ENCODE peak calls at places on chromosomes 3 and 15, in six cellular contexts. J is right lobe of liver; V is HCT116; O is Peyer's patch; I is CD4-positive, alpha-beta memory T cell; N is cardiac muscle cell. K is an unnamed sample. For H3K4me1 and H3K27me3, the result is how much of the 10 kb centered on the place peaks cover.

GRCh38 chr3:127170794-127171193 is 22.1 kb upstream of the PRR23E start:
- DNase-seq in J (no peak), V (no peak), O (no peak), I (no peak), N (peak), K (no peak)

GRCh38 chr15:55552926-55553325 is 35.2 kb downstream of the PYGO1 start:
- DNase-seq in J (no peak), V (no peak), O (no peak), I (no peak), N (peak), K (no peak)

GRCh38 chr15:38254065-38254883 is 1.6 kb downstream of the SPRED1 start:
- DNase-seq in J (peak), V (peak), O (peak), I (peak), N (peak), K (peak)

GRCh38 chr3:117920240-117920923 is 1114.3 kb downstream of the IGSF11 start:
- DNase-seq in J (no peak), V (no peak), O (no peak), I (no peak), N (no peak), K (no peak)

GRCh38 chr15:87293016-87293415 is 963.5 kb downstream of the NTRK3 start:
- DNase-seq in J (no peak), V (no peak), O (no peak), I (no peak), N (no peak), K (no peak)

GRCh38 chr3:149340310-149340933 is 7.0 kb upstream of the TM4SF18 start:
- DNase-seq in J (no peak), V (no peak), O (no peak), I (no peak), N (peak), K (no peak)

GRCh38 chr15:100252779-100253417 is 88.9 kb downstream of the ADAMTS17 start:
- DNase-seq in J (no peak), V (no peak), O (peak), I (no peak), N (no peak), K (peak)

GRCh38 chr3:52845157-52845556 is 10.3 kb upstream of the MUSTN1 start:
- DNase-seq in J (peak), V (no peak), O (peak), I (no peak), N (peak), K (no peak)

GRCh38 chr3:36403661-36404060 is 23.4 kb downstream of the STAC start:
- DNase-seq in J (no peak), V (no peak), O (no peak), I (no peak), N (no peak), K (no peak)

GRCh38 chr3:94869059-94869547 is 806.2 kb downstream of the NSUN3 start:
- DNase-seq in J (no peak), V (no peak), O (no peak), I (no peak), N (no peak), K (no peak)

GRCh38 chr15:53586815-53587214 is 172.6 kb downstream of the WDR72 start:
- DNase-seq in J (peak), V (peak), O (peak), I (no peak), N (no peak), K (peak)

GRCh38 chr3:53318522-53318921 is 28.8 kb downstream of the DCP1A start:
- DNase-seq in J (no peak), V (no peak), O (no peak), I (no peak), N (peak), K (no peak)

GRCh38 chr3:61877359-61877770 is 316.0 kb downstream of the PTPRG start:
- DNase-seq in J (no peak), V (peak), O (no peak), I (no peak), N (peak), K (no peak)

GRCh38 chr3:125593991-125594574 is 1.2 kb downstream of the OSBPL11 start:
- DNase-seq in J (no peak), V (no peak), O (no peak), I (no peak), N (peak), K (peak)

GRCh38 chr15:58260911-58261267 is 122.7 kb downstream of the AQP9 start:
- DNase-seq in J (no peak), V (no peak), O (no peak), I (no peak), N (peak), K (no peak)

GRCh38 chr3:160981217-160981938 is 123.8 kb downstream of the B3GALNT1 start:
- DNase-seq in J (no peak), V (no peak), O (no peak), I (no peak), N (peak), K (peak)

GRCh38 chr3:40580494-40581091 is 55.8 kb downstream of the ZNF621 start:
- DNase-seq in J (peak), V (peak), O (peak), I (peak), N (peak), K (peak)

GRCh38 chr3:56469141-56469540 is 874 bp upstream of the ERC2 start:
- DNase-seq in J (no peak), V (no peak), O (no peak), I (no peak), N (peak), K (no peak)

GRCh38 chr3:104396974-104397669 is 969.6 kb upstream of the ALCAM start:
- DNase-seq in J (no peak), V (no peak), O (no peak), I (no peak), N (peak), K (no peak)

GRCh38 chr3:180744226-180744625 is 64.9 kb upstream of the CCDC39 start:
- DNase-seq in J (no peak), V (no peak), O (no peak), I (no peak), N (no peak), K (no peak)

GRCh38 chr15:39613861-39614260 is 33.0 kb downstream of the THBS1 start:
- DNase-seq in J (no peak), V (no peak), O (no peak), I (no peak), N (no peak), K (no peak)

GRCh38 chr3:192675958-192676649 is 51.2 kb downstream of the FGF12 start:
- DNase-seq in J (no peak), V (no peak), O (no peak), I (no peak), N (no peak), K (no peak)

GRCh38 chr3:170296703-170297102 is 60.8 kb upstream of the SKIL start:
- DNase-seq in J (no peak), V (no peak), O (no peak), I (no peak), N (no peak), K (no peak)

GRCh38 chr15:61794881-61795280 is 265.4 kb downstream of the VPS13C start:
- DNase-seq in J (no peak), V (no peak), O (no peak), I (no peak), N (no peak), K (no peak)

GRCh38 chr3:128768471-128768870 is 42.5 kb downstream of the RAB7A start:
- DNase-seq in J (no peak), V (no peak), O (no peak), I (no peak), N (no peak), K (no peak)

GRCh38 chr3:144275005-144275404 is 303.4 kb downstream of the DIPK2A start:
- DNase-seq in J (no peak), V (no peak), O (no peak), I (no peak), N (no peak), K (no peak)

DNA sequence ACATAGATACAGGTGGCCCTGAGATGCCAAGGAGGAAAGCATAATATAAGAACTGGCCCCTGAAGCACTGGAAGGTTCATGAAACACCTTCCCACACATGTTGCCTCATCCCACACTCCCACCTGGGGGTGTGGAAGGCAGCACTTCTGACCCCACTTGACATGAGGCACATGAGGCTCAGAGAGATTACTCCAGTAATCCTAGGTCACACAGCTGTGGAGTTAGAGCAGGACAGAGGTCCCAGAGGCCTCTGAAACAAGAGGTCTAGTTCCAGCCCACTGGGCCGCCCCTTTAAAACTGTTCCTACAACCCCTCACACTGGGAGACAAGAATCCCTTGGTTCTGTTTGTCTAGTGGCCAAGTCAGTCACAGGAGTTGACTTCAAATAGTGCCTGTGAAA is 7.2 kb downstream of the SSUH2 start:
- DNase-seq in J (no peak), V (no peak), O (no peak), I (no peak), N (no peak), K (no peak)
- H3K4me1 ChIP-seq in J (under half), V (under half), O (under half), I (under half), N (under half), K (under half)

GRCh38 chr3:14256046-14256445 is 77.4 kb downstream of the LSM3 start:
- DNase-seq in J (no peak), V (no peak), O (no peak), I (no peak), N (peak), K (no peak)
- H3K4me3 ChIP-seq in J (no peak), V (no peak), O (no peak), I (no peak), N (no peak), K (no peak)

GRCh38 chr3:46481636-46482035 is 16.1 kb upstream of the RTP3 start:
- DNase-seq in J (no peak), V (no peak), O (no peak), I (no peak), N (no peak), K (no peak)

GRCh38 chr3:46484388-46484787 is 13.4 kb upstream of the RTP3 start:
- DNase-seq in J (no peak), V (no peak), O (no peak), I (no peak), N (no peak), K (no peak)

GRCh38 chr3:46480481-46481195 is 15.9 kb upstream of the LTF start:
- DNase-seq in J (no peak), V (no peak), O (no peak), I (no peak), N (no peak), K (no peak)

GRCh38 chr3:46483799-46484198 is 14.0 kb upstream of the RTP3 start:
- DNase-seq in J (no peak), V (no peak), O (no peak), I (no peak), N (no peak), K (no peak)

GRCh38 chr3:46482632-46483311 is 15.0 kb upstream of the RTP3 start:
- DNase-seq in J (no peak), V (no peak), O (no peak), I (no peak), N (peak), K (no peak)
- H3K27me3 ChIP-seq in J (under half), V (under half), O (under half), I (under half), N (under half), K (under half)

GRCh38 chr3:112635674-112636073 is 5.3 kb downstream of the CCDC80 start:
- DNase-seq in J (no peak), V (no peak), O (no peak), I (no peak), N (peak), K (no peak)

GRCh38 chr3:112633191-112633590 is 7.8 kb downstream of the CCDC80 start:
- DNase-seq in J (no peak), V (no peak), O (no peak), I (no peak), N (no peak), K (no peak)

GRCh38 chr3:112634786-112635541 is 6.0 kb downstream of the CCDC80 start:
- DNase-seq in J (no peak), V (no peak), O (no peak), I (no peak), N (peak), K (no peak)

GRCh38 chr3:112632596-112632995 is 8.3 kb downstream of the CCDC80 start:
- DNase-seq in J (no peak), V (no peak), O (no peak), I (no peak), N (no peak), K (no peak)

GRCh38 chr3:112633757-112634156 is 7.2 kb downstream of the CCDC80 start:
- DNase-seq in J (no peak), V (no peak), O (no peak), I (no peak), N (peak), K (no peak)
- H3K4me1 ChIP-seq in J (under half), V (under half), O (under half), I (under half), N (under half), K (under half)